ENCODE peak calls at places on chromosome 7, in four cellular contexts. Y is HEK293T, E is K562, U is GM12878. N is an unnamed sample.

GRCh38 chr7:13563257-13563656 is 426.2 kb downstream of the ETV1 start:
- DNase-seq in Y (no peak), E (no peak), U (no peak), N (no peak)

GRCh38 chr7:140604760-140605159 is 35.9 kb downstream of the DENND2A start:
- DNase-seq in Y (no peak), E (no peak), U (no peak), N (peak)

GRCh38 chr7:138402749-138403148 is 57.3 kb upstream of the TRIM24 start:
- DNase-seq in Y (no peak), E (no peak), U (no peak), N (no peak)

GRCh38 chr7:151754142-151754590 is 122.7 kb downstream of the PRKAG2 start:
- DNase-seq in Y (peak), E (peak), U (no peak), N (peak)

GRCh38 chr7:71594746-71595145 is 462.8 kb downstream of the GALNT17 start:
- DNase-seq in Y (no peak), E (no peak), U (no peak), N (no peak)

GRCh38 chr7:99947608-99948007 is 18.2 kb upstream of the GJC3 start:
- DNase-seq in Y (no peak), E (no peak), U (no peak), N (no peak)

GRCh38 chr7:20316706-20317105 is 14.0 kb upstream of the ITGB8 start:
- DNase-seq in Y (no peak), E (no peak), U (no peak), N (no peak)

GRCh38 chr7:127874049-127874636 is 157.1 kb downstream of the LRRC4 start:
- DNase-seq in Y (no peak), E (no peak), U (no peak), N (no peak)

GRCh38 chr7:8042796-8043535 is 74.4 kb downstream of the GLCCI1 start:
- DNase-seq in Y (no peak), E (no peak), U (no peak), N (no peak)

GRCh38 chr7:156106107-156106426 is 293.8 kb upstream of the SHH start:
- DNase-seq in Y (no peak), E (no peak), U (no peak), N (no peak)

GRCh38 chr7:105691029-105691691 is 109.9 kb upstream of the EFCAB10 start:
- DNase-seq in Y (no peak), E (no peak), U (no peak), N (no peak)

GRCh38 chr7:112116894-112117293 is 89.3 kb downstream of the DOCK4 start:
- DNase-seq in Y (no peak), E (no peak), U (no peak), N (no peak)

GRCh38 chr7:35596061-35596460 is 98.9 kb downstream of the HERPUD2 start:
- DNase-seq in Y (no peak), E (peak), U (no peak), N (no peak)

GRCh38 chr7:43362652-43363428 is 220.1 kb upstream of the STK17A start:
- DNase-seq in Y (no peak), E (no peak), U (no peak), N (no peak)

GRCh38 chr7:38932509-38933168 is 23.6 kb upstream of the VPS41 start:
- DNase-seq in Y (peak), E (peak), U (peak), N (peak)
- TF ChIP-seq FOXK2 in Y (no peak), E (peak), U (no peak), N (no peak)

DNA sequence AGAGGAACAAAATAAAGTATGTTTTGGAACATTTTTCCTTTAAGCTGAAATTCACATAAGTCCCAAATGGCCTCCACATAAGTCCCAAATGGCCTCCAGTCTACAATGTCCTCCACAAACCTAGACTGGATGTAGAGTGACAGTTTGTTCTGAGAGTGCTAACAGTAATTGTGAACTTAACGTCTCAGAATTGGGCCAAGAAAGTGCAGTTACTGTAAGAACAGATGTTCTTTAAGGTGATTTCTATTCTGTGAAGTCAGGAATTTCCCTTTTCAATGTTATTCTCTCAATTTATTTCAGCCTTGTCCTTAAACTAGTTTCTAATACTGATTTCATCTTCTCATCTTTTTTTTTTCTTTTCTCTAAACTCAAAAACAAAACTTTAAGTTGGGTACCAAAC is 188.7 kb upstream of the SEMA3E start:
- DNase-seq in Y (no peak), E (no peak), U (peak), N (no peak)
- TF ChIP-seq FOXK2 in Y (no peak), E (no peak), U (no peak), N (no peak)

DNA sequence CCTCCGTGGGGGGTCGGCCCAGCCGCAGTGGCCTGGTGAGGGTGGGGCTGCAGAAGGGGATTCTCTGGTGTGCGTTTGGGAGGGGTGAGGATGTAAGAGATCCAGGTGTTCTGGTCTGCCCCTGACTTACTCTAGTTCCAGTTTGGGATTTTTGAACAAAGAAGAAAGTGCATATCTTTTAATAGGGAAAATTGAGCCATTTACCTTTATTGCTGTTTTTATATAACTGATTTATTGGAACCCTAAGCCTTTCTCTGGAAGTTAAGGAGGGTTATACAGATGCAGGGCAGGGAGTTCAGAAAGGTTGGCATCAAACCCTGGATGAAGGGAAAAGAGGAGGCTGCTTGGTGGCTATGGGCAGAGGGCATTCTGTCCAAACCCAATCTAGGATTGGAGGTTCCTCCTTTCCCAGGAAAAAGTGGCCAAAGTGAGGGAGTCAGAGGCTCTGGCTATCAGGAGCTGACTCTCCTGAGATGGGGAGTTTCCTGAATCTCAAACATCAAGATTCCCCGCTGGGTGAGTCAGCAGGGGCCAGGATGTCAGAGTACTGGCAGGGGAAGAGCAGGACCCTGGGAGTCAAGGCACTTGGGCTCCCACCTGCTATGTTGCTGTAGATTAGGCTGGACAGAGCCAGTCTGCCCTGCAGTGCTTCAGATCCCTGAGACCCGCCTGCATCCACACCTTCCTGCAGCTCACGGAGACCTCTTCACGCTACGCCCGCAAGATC is 67.5 kb downstream of the CLIP2 start:
- DNase-seq in Y (no peak), E (no peak), U (no peak), N (no peak)
- TF ChIP-seq FOXK2 in Y (no peak), E (no peak), U (no peak), N (no peak)

GRCh38 chr7:131537581-131537980 is 18.8 kb downstream of the PODXL start:
- DNase-seq in Y (no peak), E (no peak), U (no peak), N (no peak)
- TF ChIP-seq FOXK2 in Y (no peak), E (no peak), U (no peak), N (no peak)

GRCh38 chr7:18503068-18503859 is 7.7 kb downstream of the HDAC9 start:
- DNase-seq in Y (no peak), E (no peak), U (no peak), N (no peak)
- TF ChIP-seq FOXK2 in Y (no peak), E (no peak), U (no peak), N (no peak)

GRCh38 chr7:47470567-47471357 is 111.1 kb downstream of the TNS3 start:
- DNase-seq in Y (no peak), E (no peak), U (no peak), N (peak)
- TF ChIP-seq FOXK2 in Y (no peak), E (no peak), U (no peak), N (no peak)

GRCh38 chr7:69860486-69860885 is 262.2 kb downstream of the AUTS2 start:
- DNase-seq in Y (no peak), E (no peak), U (no peak), N (no peak)
- TF ChIP-seq FOXK2 in Y (no peak), E (no peak), U (no peak), N (no peak)

GRCh38 chr7:131898418-131898817 is 342.0 kb upstream of the PODXL start:
- DNase-seq in Y (no peak), E (no peak), U (no peak), N (no peak)

GRCh38 chr7:131896189-131896855 is 339.9 kb upstream of the PODXL start:
- DNase-seq in Y (no peak), E (no peak), U (no peak), N (no peak)

GRCh38 chr7:131897790-131898165 is 341.4 kb upstream of the PODXL start:
- DNase-seq in Y (no peak), E (no peak), U (no peak), N (no peak)

GRCh38 chr7:131895541-131896173 is 339.2 kb upstream of the PODXL start:
- DNase-seq in Y (no peak), E (no peak), U (no peak), N (no peak)

DNA sequence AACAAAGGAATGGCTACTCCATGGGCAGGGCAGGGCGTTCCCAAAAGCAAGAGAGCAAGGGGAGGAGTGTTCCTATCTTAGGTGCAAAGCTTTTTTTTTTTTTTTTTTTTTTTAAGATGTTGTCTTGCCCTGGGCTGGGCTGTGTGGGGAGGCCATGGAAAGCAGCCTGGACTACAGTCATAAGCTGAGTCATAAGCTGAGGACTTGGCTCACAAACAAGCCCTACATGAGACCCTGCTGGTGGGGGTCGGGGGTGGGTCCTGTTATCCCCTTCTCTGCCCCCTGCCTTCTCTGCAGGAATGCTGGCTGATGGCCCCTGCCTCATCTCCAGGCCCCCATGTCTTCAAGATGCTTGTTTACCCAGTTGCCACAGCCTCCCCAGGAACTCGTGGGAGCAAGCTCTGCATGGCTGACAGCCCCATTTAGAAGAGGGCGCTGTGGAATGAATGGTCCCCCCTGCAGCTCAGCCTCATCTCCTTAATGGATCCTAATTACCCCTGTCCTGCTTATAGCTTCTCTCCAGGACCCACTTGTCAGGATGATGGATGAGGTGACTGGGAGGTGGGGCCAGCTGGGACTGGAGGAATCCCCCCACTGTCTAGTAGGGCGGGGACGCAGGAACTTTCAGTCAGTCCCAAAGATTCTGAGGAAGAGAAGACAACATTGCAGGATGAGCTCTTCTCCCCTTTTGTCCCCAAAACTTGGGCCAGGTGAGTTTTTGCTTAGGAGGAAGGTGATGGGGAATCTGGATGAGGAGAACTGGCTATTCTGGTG is 340.8 kb upstream of the PODXL start:
- DNase-seq in Y (peak), E (no peak), U (no peak), N (no peak)
- TF ChIP-seq FOXK2 in Y (no peak), E (no peak), U (no peak), N (no peak)

DNA sequence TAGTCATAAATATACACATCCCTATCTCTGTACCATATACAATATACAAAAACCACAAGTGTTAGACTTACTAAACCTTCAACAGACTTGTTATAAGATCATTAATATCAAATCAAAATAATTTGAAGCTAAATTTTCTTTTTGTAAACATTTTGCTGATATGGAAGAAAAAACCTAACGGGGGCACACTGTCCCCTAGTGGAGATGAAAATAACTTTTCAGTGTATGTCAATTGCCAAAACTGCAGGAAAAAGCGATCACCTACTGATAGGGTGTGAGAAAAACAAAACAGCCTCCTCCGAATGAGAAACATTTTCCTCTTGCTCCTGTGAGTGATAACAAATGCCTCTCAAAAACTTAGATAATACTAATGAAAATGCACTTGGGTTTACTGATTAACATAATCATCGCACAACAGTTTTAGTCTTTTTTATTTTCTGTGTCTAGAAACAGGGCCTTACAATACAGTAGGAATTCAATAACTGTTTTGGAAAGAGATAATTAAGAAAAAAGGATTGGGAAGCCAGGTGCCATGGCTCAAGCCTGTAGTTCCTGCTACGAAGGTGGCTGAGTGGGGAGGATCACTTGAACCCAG is 322.7 kb downstream of the CRPPA start:
- DNase-seq in Y (peak), E (peak), U (no peak), N (no peak)
- TF ChIP-seq FOXK2 in Y (no peak), E (no peak), U (no peak), N (no peak)

N was measured in HepG2.